ENCODE peak calls at places on chromosome 22, in six cellular contexts. T is BE2C, W is DND-41, R is endodermal cell, Y is GM06990, P is astrocyte. J is an unnamed sample.

GRCh38 chr22:23834830-23835772 is 3.7 kb downstream of the DERL3 start:
- DNase-seq in W (no peak), P (no peak), R (no peak), Y (no peak), T (no peak), J (no peak)

GRCh38 chr22:48238966-48239365 is 1476.5 kb downstream of the TBC1D22A start:
- DNase-seq in Y (no peak), W (no peak), T (no peak), P (no peak), R (peak; percentile 63), J (no peak)

GRCh38 chr22:39275814-39276443 is 31.1 kb upstream of the PDGFB start:
- DNase-seq in Y (no peak), T (no peak), R (no peak), P (no peak), W (no peak), J (no peak)

GRCh38 chr22:46092646-46093410 is 57.5 kb upstream of the PPARA start:
- DNase-seq in R (no peak), W (no peak), T (no peak), P (no peak), Y (no peak), J (no peak)

GRCh38 chr22:38937036-38937435 is 20.4 kb upstream of the APOBEC3A start:
- DNase-seq in W (no peak), T (no peak), Y (no peak), P (no peak), R (no peak), J (no peak)

GRCh38 chr22:41963453-41964105 is 5.7 kb upstream of the SEPTIN3 start:
- DNase-seq in W (no peak), P (peak; percentile 58), T (no peak), R (peak; percentile 70), Y (no peak), J (no peak)

GRCh38 chr22:36546092-36546804 is 17.3 kb upstream of the EIF3D start:
- DNase-seq in W (peak; percentile 51), R (peak; percentile 88), Y (no peak), T (peak; percentile 78), P (no peak), J (peak; percentile 61)

GRCh38 chr22:19174106-19175025 is 4.2 kb downstream of the SLC25A1 start:
- DNase-seq in P (peak; percentile 54), W (no peak), R (peak; percentile 70), Y (no peak), T (peak; percentile 60), J (no peak)

GRCh38 chr22:38850941-38851849 is 7.4 kb upstream of the NPTXR start:
- DNase-seq in R (no peak), T (no peak), W (no peak), Y (no peak), P (peak; percentile 74), J (no peak)

GRCh38 chr22:50640857-50641647 is 13.1 kb upstream of the ARSA start:
- DNase-seq in Y (no peak), R (no peak), W (no peak), T (no peak), P (no peak), J (no peak)

GRCh38 chr22:50641696-50642607 is 14.0 kb upstream of the ARSA start:
- DNase-seq in T (peak; percentile 26), R (peak; percentile 86), W (no peak), Y (no peak), P (no peak), J (peak; percentile 20)
- TF ChIP-seq CTCF in T (peak; percentile 22), R (peak; percentile 47), W (peak; percentile 31), Y (peak; percentile 6), P (peak; percentile 24), J (no peak)

GRCh38 chr22:37777122-37777687 is 30.5 kb upstream of the GCAT start:
- DNase-seq in R (no peak), Y (peak; percentile 74), T (peak; percentile 45), W (no peak), P (peak; percentile 87), J (no peak)

GRCh38 chr22:37778370-37779009 is 29.2 kb upstream of the GCAT start:
- DNase-seq in W (no peak), T (no peak), P (no peak), Y (no peak), R (no peak), J (no peak)

GRCh38 chr22:37781434-37782059 is 26.2 kb upstream of the GCAT start:
- DNase-seq in Y (no peak), W (no peak), P (no peak), T (no peak), R (peak; percentile 75), J (no peak)

GRCh38 chr22:37784829-37785495 is 22.8 kb upstream of the GCAT start:
- DNase-seq in W (no peak), T (no peak), P (no peak), R (no peak), Y (no peak), J (no peak)

GRCh38 chr22:37782340-37783168 is 25.2 kb upstream of the GCAT start:
- DNase-seq in Y (no peak), W (no peak), T (no peak), R (peak; percentile 45), P (peak; percentile 22), J (no peak)
- TF ChIP-seq CTCF in Y (peak; percentile 10), W (no peak), T (peak; percentile 15), R (peak; percentile 62), P (no peak), J (no peak)

GRCh38 chr22:27990451-27990840 is 71.4 kb upstream of the PITPNB start:
- DNase-seq in R (no peak), T (no peak), P (no peak), W (peak; percentile 1), Y (no peak), J (no peak)

GRCh38 chr22:27993201-27993635 is 74.2 kb upstream of the PITPNB start:
- DNase-seq in R (peak; percentile 35), T (no peak), W (no peak), Y (no peak), P (no peak), J (no peak)

GRCh38 chr22:27990879-27991278 is 71.8 kb upstream of the PITPNB start:
- DNase-seq in R (peak; percentile 95), P (no peak), Y (no peak), T (peak; percentile 83), W (peak; percentile 4), J (peak; percentile 7)

GRCh38 chr22:27992294-27993165 is 73.5 kb upstream of the PITPNB start:
- DNase-seq in R (peak; percentile 53), W (no peak), P (no peak), T (no peak), Y (no peak), J (no peak)

DNA sequence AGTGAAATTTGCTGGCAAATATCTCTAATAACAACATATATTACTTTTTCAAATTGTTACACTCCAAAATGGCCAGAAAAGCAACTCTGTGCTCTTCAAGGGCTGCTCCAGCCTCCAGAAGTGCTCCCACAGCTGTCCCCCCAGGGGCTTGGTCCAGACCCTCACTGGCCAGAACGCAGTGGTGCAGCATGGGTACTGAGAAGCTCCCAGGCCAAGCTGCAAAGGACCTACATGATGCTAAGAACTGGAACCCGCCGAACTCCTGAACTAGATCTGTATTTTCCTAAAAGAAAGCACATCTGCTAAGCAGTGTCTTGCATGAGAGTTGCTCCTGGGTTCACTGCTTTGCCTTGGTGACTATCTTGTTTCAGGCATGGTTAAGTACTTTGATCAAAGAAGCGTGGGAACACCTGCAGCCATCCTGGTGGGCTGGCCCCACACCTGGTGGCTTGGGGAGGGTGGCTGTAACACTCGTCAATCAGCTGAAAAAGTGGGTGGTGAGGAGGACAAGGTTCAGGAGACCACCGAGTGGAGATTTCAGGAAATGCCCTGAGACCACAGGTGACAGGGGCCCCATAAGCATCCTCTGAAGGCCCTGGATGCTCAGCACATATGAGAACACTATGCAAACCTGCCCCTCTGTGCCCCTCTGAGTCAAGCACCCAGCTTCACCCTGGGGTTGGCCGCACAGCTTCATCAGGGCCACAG is 72.7 kb upstream of the PITPNB start:
- DNase-seq in W (peak; percentile 3), T (no peak), R (peak; percentile 40), P (no peak), Y (peak; percentile 20), J (no peak)
- TF ChIP-seq CTCF in W (no peak), T (no peak), R (no peak), P (no peak), Y (no peak), J (no peak)

GRCh38 chr22:43203471-43203981 is 16.6 kb upstream of the TTLL12 start:
- DNase-seq in T (peak; percentile 9), Y (no peak), W (no peak), R (peak; percentile 93), P (no peak), J (no peak)
- TF ChIP-seq CTCF in T (no peak), Y (peak; percentile 6), W (no peak), R (peak; percentile 67), P (no peak), J (no peak)

GRCh38 chr22:50056214-50056972 is 1.7 kb downstream of the TTLL8 start:
- DNase-seq in P (no peak), W (no peak), Y (peak; percentile 43), T (no peak), R (peak; percentile 34), J (no peak)
- TF ChIP-seq CTCF in P (no peak), W (no peak), Y (no peak), T (no peak), R (no peak), J (no peak)

DNA sequence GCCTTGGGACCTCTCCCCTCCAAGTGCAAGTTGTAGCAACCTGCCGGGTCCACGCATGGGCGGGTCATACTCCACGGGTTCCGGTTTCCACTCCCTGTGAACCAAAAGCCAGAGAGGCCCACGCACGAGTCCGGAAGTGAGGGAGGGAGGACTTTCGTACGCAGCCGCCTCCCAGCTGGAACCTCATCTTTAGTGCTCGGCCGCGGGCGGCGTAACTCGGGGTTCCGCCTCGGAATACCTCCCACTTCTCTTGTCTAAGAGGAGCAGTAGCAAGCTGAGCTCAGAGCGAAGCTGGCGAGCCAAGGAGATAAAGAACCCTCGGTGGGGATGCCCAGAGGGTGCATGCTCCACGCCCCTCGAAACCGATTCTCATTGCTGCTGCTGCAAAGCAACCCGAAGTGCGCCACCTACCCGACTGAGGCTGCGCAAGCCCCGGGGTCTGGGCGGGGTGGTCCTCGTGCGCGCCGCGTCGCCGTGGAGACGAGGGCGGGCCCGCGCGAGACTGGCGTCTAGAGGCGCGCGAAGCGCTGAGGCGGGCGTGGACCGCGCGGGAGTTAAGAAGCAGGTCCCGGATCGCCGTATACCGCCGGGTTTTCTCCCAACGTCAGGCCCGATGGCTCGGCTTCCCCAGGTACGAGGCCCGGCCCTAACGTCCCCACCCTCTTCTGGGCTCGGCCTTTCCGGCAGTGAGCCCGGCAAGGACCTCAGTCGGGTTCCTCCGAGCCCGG is at the start of gene SFI1:
- DNase-seq in Y (peak; percentile 98), W (peak; percentile 95), P (peak; percentile 79), T (peak; percentile 96), R (peak; percentile 95), J (peak; percentile 97)
- TF ChIP-seq CTCF in Y (peak; percentile 25), W (peak; percentile 49), P (no peak), T (peak; percentile 45), R (peak; percentile 63), J (peak; percentile 24)

GRCh38 chr22:30425616-30426394 is at the start of gene MTFP1:
- DNase-seq in Y (peak; percentile 77), R (peak; percentile 94), T (peak; percentile 83), P (peak; percentile 54), W (peak; percentile 72), J (peak; percentile 55)
- TF ChIP-seq CTCF in Y (no peak), R (no peak), T (no peak), P (no peak), W (no peak), J (no peak)

GRCh38 chr22:25903294-25903693 is 161.3 kb downstream of the MYO18B start:
- DNase-seq in W (no peak), R (peak; percentile 89), P (no peak), Y (no peak), T (peak; percentile 46), J (peak; percentile 9)
- TF ChIP-seq CTCF in W (peak; percentile 47), R (peak; percentile 88), P (no peak), Y (peak; percentile 48), T (peak; percentile 70), J (peak; percentile 28)

J was measured in activated CD8-positive, alpha-beta T cell treated with anti-CD3 and anti-CD28 coated beads for 36 hours.